ENCODE peak calls at places on chromosomes 4 and X, in seven cellular contexts. T, H, C, F, J, O and V are unnamed samples.

GRCh38 chrX:12954981-12955380 is 19.9 kb upstream of the TMSB4X start:
- DNase-seq in F (no peak), H (peak; percentile 81), J (no peak), O (no peak), T (no peak), C (no peak), V (no peak)

GRCh38 chrX:49978191-49978590 is 55.8 kb downstream of the CLCN5 start:
- DNase-seq in J (no peak), T (no peak), H (no peak), F (no peak), O (no peak), C (no peak), V (no peak)

GRCh38 chr4:141851246-141851891 is 215.0 kb downstream of the IL15 start:
- DNase-seq in O (no peak), H (no peak), F (no peak), J (no peak), C (no peak), T (no peak), V (no peak)

GRCh38 chr4:119858176-119858575 is 208.5 kb downstream of the MAD2L1 start:
- DNase-seq in C (no peak), T (no peak), F (no peak), O (no peak), J (no peak), H (no peak), V (no peak)

GRCh38 chrX:11759172-11759460 is 1.1 kb downstream of the MSL3 start:
- DNase-seq in O (no peak), F (no peak), C (no peak), T (peak; percentile 88), H (peak; percentile 5), J (no peak), V (no peak)

GRCh38 chrX:80792205-80792604 is 17.5 kb downstream of the BRWD3 start:
- DNase-seq in F (no peak), C (no peak), H (no peak), O (no peak), J (no peak), T (no peak), V (no peak)

GRCh38 chrX:67582436-67582835 is 38.6 kb downstream of the AR start:
- DNase-seq in J (no peak), H (no peak), T (no peak), O (no peak), F (no peak), C (no peak), V (no peak)

GRCh38 chr4:88697588-88698329 is at the start of gene NAP1L5:
- DNase-seq in C (peak; percentile 20), T (peak; percentile 89), O (peak; percentile 71), F (peak; percentile 70), H (no peak), J (no peak), V (peak; percentile 55)

GRCh38 chr4:105155426-105155825 is 8.8 kb downstream of the TET2 start:
- DNase-seq in C (no peak), J (no peak), T (no peak), H (no peak), F (no peak), O (no peak), V (no peak)

GRCh38 chr4:38621004-38621684 is 42.9 kb upstream of the KLF3 start:
- DNase-seq in C (peak; percentile 80), J (peak; percentile 40), T (no peak), H (no peak), O (no peak), F (no peak), V (no peak)

GRCh38 chrX:155231163-155231562 is 14.9 kb downstream of the VBP1 start:
- DNase-seq in J (no peak), T (no peak), H (no peak), C (no peak), O (no peak), F (no peak), V (no peak)

GRCh38 chrX:154712781-154713391 is 38.0 kb downstream of the GAB3 start:
- DNase-seq in T (no peak), H (no peak), F (no peak), O (no peak), C (no peak), J (no peak), V (no peak)

GRCh38 chr4:177107288-177107901 is 202.3 kb upstream of the NEIL3 start:
- DNase-seq in O (no peak), T (no peak), C (no peak), H (no peak), F (no peak), J (no peak), V (no peak)

GRCh38 chrX:77446029-77446585 is 1.1 kb upstream of the FGF16 start:
- DNase-seq in C (no peak), T (no peak), O (no peak), J (no peak), H (no peak), F (peak; percentile 55), V (no peak)

GRCh38 chr4:101366331-101366730 is 19.0 kb upstream of the PPP3CA start:
- DNase-seq in J (no peak), T (no peak), O (no peak), H (no peak), F (no peak), C (no peak), V (no peak)

GRCh38 chr4:163709601-163710000 is 215.1 kb downstream of the TMA16 start:
- DNase-seq in F (no peak), C (no peak), H (no peak), J (no peak), O (no peak), T (no peak), V (no peak)

GRCh38 chr4:123286903-123287466 is 109.6 kb upstream of the SPRY1 start:
- DNase-seq in O (no peak), C (no peak), H (no peak), T (no peak), F (no peak), J (no peak), V (no peak)

GRCh38 chr4:90028460-90028859 is 98.7 kb upstream of the CCSER1 start:
- DNase-seq in T (no peak), F (no peak), J (no peak), H (no peak), O (no peak), C (no peak), V (no peak)

GRCh38 chr4:90027565-90027964 is 99.6 kb upstream of the CCSER1 start:
- DNase-seq in J (no peak), F (no peak), H (no peak), O (no peak), T (no peak), C (no peak), V (no peak)

GRCh38 chr4:90030202-90030601 is 97.0 kb upstream of the CCSER1 start:
- DNase-seq in T (no peak), C (no peak), F (no peak), H (no peak), O (no peak), J (no peak), V (no peak)

GRCh38 chr4:90024519-90024918 is 102.7 kb upstream of the CCSER1 start:
- DNase-seq in T (no peak), O (no peak), J (no peak), F (no peak), H (no peak), C (no peak), V (no peak)

DNA sequence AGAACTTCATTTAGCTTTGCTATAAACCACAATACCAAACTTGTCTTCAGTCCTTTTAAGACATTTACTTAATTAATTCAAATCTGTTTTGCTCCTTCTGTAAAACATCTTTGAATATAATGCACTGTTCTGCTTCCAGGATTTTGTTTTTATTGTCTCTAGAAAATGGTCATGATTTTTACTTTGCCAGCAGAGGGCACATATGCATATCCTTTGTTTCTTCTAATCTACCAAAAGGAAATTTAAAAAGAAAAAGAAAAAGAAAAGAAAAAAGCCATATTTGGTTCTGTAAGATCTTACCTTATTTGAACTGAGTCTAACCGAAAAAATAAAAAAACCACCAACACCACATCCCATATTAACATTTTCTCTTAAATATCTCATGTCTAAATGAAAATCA is 101.9 kb upstream of the CCSER1 start:
- DNase-seq in F (no peak), C (no peak), H (no peak), O (no peak), J (no peak), T (no peak), V (no peak)
- TF ChIP-seq CTCF in F (no peak), C (peak; percentile 19), H (no peak), O (no peak), J (no peak), T (peak; percentile 24), V (no peak)

GRCh38 chr4:4386736-4387392 is at the start of gene NSG1:
- DNase-seq in J (no peak), C (no peak), O (no peak), T (no peak), F (peak; percentile 54), H (peak; percentile 68), V (peak; percentile 47)

GRCh38 chr4:4386296-4386735 is 586 bp upstream of the NSG1 start:
- DNase-seq in T (no peak), J (no peak), C (no peak), O (no peak), H (peak; percentile 75), F (no peak), V (peak; percentile 58)

GRCh38 chr4:4385729-4386295 is 1.1 kb upstream of the NSG1 start:
- DNase-seq in C (no peak), H (no peak), O (no peak), J (no peak), F (peak; percentile 37), T (no peak), V (no peak)

GRCh38 chr4:4383085-4383484 is 3.8 kb upstream of the NSG1 start:
- DNase-seq in J (no peak), T (no peak), O (no peak), H (no peak), C (no peak), F (peak; percentile 18), V (no peak)

DNA sequence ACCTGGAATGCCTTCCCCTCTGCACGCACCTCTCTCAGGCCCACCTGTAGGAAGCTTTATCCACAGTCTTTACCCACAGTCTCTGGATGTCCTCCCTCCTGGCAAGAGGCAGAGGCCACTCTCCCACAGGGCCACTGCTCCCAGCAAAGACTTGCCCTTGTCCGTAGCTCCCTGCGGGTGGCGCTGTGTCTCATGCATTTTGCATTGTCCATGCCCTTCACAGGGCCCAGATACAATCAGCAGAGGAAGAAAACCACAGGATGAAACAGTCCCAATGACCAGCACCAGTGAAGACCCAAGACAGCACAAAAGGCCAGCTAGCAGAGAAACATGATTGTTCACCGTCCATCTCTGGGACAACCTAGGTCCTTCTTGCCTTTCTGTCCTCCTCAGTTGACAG is 2.1 kb upstream of the NSG1 start:
- DNase-seq in T (no peak), F (peak; percentile 30), J (no peak), C (no peak), H (no peak), O (no peak), V (no peak)
- H3K36me3 ChIP-seq in T (no peaks in the 10 kb centered on the region), F (no peaks in the 10 kb centered on the region), J (no peaks in the 10 kb centered on the region), C (no peaks in the 10 kb centered on the region), H (no peaks in the 10 kb centered on the region), O (no peaks in the 10 kb centered on the region), V (no peaks in the 10 kb centered on the region)

DNA sequence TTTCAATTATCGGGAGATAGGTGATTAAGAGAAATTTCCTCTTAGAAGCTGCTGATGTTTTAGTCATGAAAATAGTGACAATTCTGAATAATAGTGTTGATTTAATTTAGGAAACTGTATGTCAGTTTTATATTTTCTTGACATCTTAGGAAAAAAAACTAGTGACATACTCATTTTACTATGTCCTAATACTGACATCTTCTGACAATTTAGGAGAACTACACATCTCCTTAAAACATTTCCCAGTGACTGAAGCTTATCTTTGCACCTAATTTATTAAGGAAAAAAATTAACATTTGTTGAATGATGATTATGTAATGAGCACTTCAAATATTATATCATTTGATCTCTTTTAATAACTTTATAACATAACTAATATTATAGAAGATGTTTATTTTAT is 42.0 kb upstream of the RBMXL3 start:
- DNase-seq in C (no peak), H (no peak), F (no peak), J (no peak), O (no peak), T (no peak), V (no peak)
- TF ChIP-seq CTCF in C (peak; percentile 39), H (peak; percentile 56), F (peak; percentile 46), J (peak; percentile 33), O (peak; percentile 52), T (peak; percentile 48), V (no peak)

GRCh38 chrX:40050532-40050931 is 47.2 kb downstream of the BCOR start:
- DNase-seq in F (no peak), J (no peak), T (no peak), H (no peak), C (no peak), O (no peak), V (no peak)
- H3K36me3 ChIP-seq in F (peaks cover 18% of the 10 kb centered on the region), J (peaks cover 17% of the 10 kb centered on the region), T (peaks cover 73% of the 10 kb centered on the region), H (peaks cover 69% of the 10 kb centered on the region), C (peaks cover 15% of the 10 kb centered on the region), O (peaks cover 3% of the 10 kb centered on the region), V (peaks cover 42% of the 10 kb centered on the region)